ENCODE peak calls at places on chromosome 20, in five cellular contexts. E is lower lobe of right lung, S is right atrium auricular region, G is stomach, M is Peyer's patch. J is an unnamed sample.

GRCh38 chr20:33674294-33675126 is at the start of gene NECAB3:
- DNase-seq in E (peak; percentile 87), S (peak; percentile 85), G (peak; percentile 90), M (peak; percentile 93), J (peak; percentile 42)

GRCh38 chr20:35575958-35576357 is 34.1 kb downstream of the ERGIC3 start:
- DNase-seq in E (no peak), S (no peak), G (peak; percentile 85), M (no peak), J (no peak)

GRCh38 chr20:19786311-19786710 is 28.3 kb downstream of the RIN2 start:
- DNase-seq in E (no peak), S (peak; percentile 67), G (no peak), M (no peak), J (no peak)

GRCh38 chr20:47456952-47457724 is 44.5 kb upstream of the NCOA3 start:
- DNase-seq in E (no peak), S (no peak), G (no peak), M (no peak), J (no peak)

GRCh38 chr20:44500221-44500620 is 21.6 kb downstream of the SERINC3 start:
- DNase-seq in E (no peak), S (peak; percentile 44), G (no peak), M (no peak), J (no peak)

GRCh38 chr20:60088236-60088635 is 130.0 kb downstream of the CDH26 start:
- DNase-seq in E (no peak), S (no peak), G (no peak), M (no peak), J (no peak)

GRCh38 chr20:21702553-21703467 is 2.7 kb upstream of the PAX1 start:
- DNase-seq in E (no peak), S (no peak), G (no peak), M (no peak), J (no peak)

GRCh38 chr20:49831022-49831769 is 18.6 kb downstream of the SLC9A8 start:
- DNase-seq in E (no peak), S (no peak), G (no peak), M (no peak), J (no peak)

DNA sequence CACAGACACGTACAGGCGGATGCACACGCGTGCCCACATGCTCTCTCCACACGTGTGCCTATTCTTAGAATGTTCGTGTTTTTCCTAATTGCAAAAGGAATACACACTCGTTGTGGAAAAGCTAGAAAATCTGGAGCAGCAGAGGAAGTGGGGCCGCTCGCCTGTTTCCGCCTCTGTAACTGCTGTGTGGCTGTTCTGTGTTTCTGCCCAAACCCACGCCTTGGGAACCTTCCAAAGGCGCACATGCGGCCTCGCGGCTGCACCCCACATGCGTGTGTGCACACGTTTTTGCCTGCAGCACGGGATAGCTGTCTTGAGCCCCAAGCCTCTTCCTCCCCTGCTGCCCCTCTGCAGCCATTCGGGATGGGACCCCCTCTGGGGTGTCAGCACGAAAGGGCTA is 12.2 kb downstream of the SLC17A9 start:
- DNase-seq in E (no peak), S (no peak), G (no peak), M (no peak), J (no peak)
- H3K9me3 ChIP-seq in E (no peaks in the 10 kb centered on the region), S (no peaks in the 10 kb centered on the region), G (no peaks in the 10 kb centered on the region), M (no peaks in the 10 kb centered on the region), J (no peaks in the 10 kb centered on the region)

GRCh38 chr20:37581246-37581645 is 53.6 kb upstream of the BLCAP start:
- DNase-seq in E (no peak), S (no peak), G (no peak), M (no peak), J (no peak)

GRCh38 chr20:37577972-37578371 is 50.3 kb upstream of the BLCAP start:
- DNase-seq in E (no peak), S (no peak), G (no peak), M (no peak), J (no peak)

GRCh38 chr20:37576911-37577310 is 49.2 kb upstream of the BLCAP start:
- DNase-seq in E (no peak), S (no peak), G (no peak), M (no peak), J (no peak)

GRCh38 chr20:37579091-37579490 is 51.4 kb upstream of the BLCAP start:
- DNase-seq in E (no peak), S (no peak), G (no peak), M (no peak), J (no peak)

GRCh38 chr20:37580069-37580468 is 52.4 kb upstream of the BLCAP start:
- DNase-seq in E (no peak), S (no peak), G (no peak), M (no peak), J (no peak)
- H3K9me3 ChIP-seq in E (no peaks in the 10 kb centered on the region), S (no peaks in the 10 kb centered on the region), G (no peaks in the 10 kb centered on the region), M (no peaks in the 10 kb centered on the region), J (no peaks in the 10 kb centered on the region)

GRCh38 chr20:31390490-31390889 is at the start of gene DEFB119:
- DNase-seq in E (no peak), S (no peak), G (no peak), M (no peak), J (no peak)

GRCh38 chr20:31394900-31395299 is 4.5 kb upstream of the DEFB119 start:
- DNase-seq in E (no peak), S (no peak), G (no peak), M (no peak), J (no peak)

GRCh38 chr20:31392836-31393235 is 2.4 kb upstream of the DEFB119 start:
- DNase-seq in E (no peak), S (no peak), G (no peak), M (no peak), J (no peak)
- H3K9me3 ChIP-seq in E (no peaks in the 10 kb centered on the region), S (no peaks in the 10 kb centered on the region), G (no peaks in the 10 kb centered on the region), M (no peaks in the 10 kb centered on the region), J (no peaks in the 10 kb centered on the region)

GRCh38 chr20:43095034-43095433 is 94.7 kb downstream of the PTPRT start:
- DNase-seq in E (no peak), S (no peak), G (no peak), M (no peak), J (no peak)
- H3K9me3 ChIP-seq in E (no peaks in the 10 kb centered on the region), S (no peaks in the 10 kb centered on the region), G (no peaks in the 10 kb centered on the region), M (no peaks in the 10 kb centered on the region), J (no peaks in the 10 kb centered on the region)

DNA sequence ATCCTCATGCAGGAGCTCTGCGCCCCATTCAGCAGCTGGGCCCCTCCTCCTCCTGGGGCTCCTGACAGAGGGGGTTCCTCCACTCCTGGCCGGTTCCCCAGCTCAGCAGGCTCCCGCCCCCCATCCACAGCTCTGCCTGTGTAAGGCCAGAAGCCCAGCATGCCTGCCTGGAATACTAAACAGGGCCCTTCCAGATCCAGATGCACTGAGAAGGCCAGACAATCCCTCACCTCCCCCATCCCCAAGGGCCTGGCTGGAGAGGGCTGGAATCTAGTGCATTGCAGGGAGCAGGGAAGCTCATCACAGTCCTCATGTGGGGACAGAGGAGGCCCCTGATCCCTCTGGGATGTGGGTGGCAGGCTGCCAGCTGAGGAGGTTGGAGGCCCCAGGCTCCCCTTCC is 93.2 kb downstream of the PTPRT start:
- DNase-seq in E (no peak), S (no peak), G (no peak), M (no peak), J (no peak)
- H3K9me3 ChIP-seq in E (no peaks in the 10 kb centered on the region), S (no peaks in the 10 kb centered on the region), G (no peaks in the 10 kb centered on the region), M (no peaks in the 10 kb centered on the region), J (no peaks in the 10 kb centered on the region)

DNA sequence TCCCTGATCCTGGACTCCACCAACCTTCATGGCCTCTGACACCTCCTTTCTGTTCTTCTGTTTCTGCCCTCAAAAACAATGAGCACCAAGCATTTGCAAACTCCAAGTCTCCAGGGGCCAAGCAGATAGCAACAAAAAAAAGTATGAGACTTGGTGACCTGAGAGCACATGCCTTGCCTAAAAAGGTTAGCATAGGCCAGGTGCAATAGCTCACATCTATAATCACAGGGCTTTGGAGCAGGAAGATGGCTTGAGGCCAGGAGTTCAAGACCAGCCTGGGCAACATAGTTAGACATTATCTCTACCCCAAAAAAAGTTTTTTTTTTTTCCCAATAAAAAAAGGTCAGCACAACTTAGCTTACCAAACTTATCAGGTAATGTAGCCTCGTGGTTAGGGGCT is 13.7 kb upstream of the HM13 start:
- DNase-seq in E (no peak), S (no peak), G (no peak), M (no peak), J (no peak)
- H3K9me3 ChIP-seq in E (no peaks in the 10 kb centered on the region), S (no peaks in the 10 kb centered on the region), G (no peaks in the 10 kb centered on the region), M (no peaks in the 10 kb centered on the region), J (no peaks in the 10 kb centered on the region)

GRCh38 chr20:55365745-55366144 is 639.6 kb downstream of the CBLN4 start:
- DNase-seq in E (no peak), S (no peak), G (no peak), M (no peak), J (no peak)
- H3K9me3 ChIP-seq in E (no peaks in the 10 kb centered on the region), S (no peaks in the 10 kb centered on the region), G (no peaks in the 10 kb centered on the region), M (no peaks in the 10 kb centered on the region), J (no peaks in the 10 kb centered on the region)

GRCh38 chr20:23165964-23166363 is 79.8 kb upstream of the CD93 start:
- DNase-seq in E (no peak), S (no peak), G (no peak), M (no peak), J (no peak)

GRCh38 chr20:23165307-23165750 is 79.2 kb upstream of the CD93 start:
- DNase-seq in E (peak; percentile 20), S (no peak), G (peak; percentile 23), M (peak; percentile 66), J (no peak)

GRCh38 chr20:23164176-23164601 is 78.1 kb upstream of the CD93 start:
- DNase-seq in E (no peak), S (peak; percentile 58), G (peak; percentile 69), M (peak; percentile 82), J (no peak)

GRCh38 chr20:23166563-23166962 is 80.4 kb upstream of the CD93 start:
- DNase-seq in E (no peak), S (peak; percentile 53), G (no peak), M (no peak), J (no peak)

DNA sequence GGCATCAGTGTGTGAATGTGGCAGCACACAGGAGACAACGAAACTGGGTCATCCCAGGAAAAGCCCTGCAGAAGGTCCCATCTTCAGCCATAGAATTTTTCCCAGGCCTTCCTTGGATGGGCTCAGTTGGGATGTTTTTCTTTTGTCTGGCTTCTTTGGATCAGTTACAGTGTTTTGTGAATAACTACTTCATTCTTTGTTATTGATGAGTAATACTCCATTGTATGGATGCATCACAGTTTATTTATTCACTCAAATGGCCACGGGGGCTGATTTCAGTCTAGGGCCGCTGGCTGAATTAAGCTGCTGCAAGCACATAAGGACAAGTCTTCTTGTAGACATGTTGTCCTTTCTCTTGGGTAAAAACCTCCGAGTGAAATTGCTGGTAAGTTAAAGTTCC is 81.3 kb upstream of the CD93 start:
- DNase-seq in E (no peak), S (peak; percentile 47), G (no peak), M (no peak), J (no peak)
- H3K9me3 ChIP-seq in E (no peaks in the 10 kb centered on the region), S (no peaks in the 10 kb centered on the region), G (no peaks in the 10 kb centered on the region), M (no peaks in the 10 kb centered on the region), J (no peaks in the 10 kb centered on the region)